ENCODE peak calls at places on chromosomes 3 and 15, in five cellular contexts. N is H1, L is IMR-90, P is K562, O is HepG2. T is an unnamed sample.

GRCh38 chr3:116140100-116140689 is 305.1 kb downstream of the LSAMP start:
- DNase-seq in N (no peak), L (peak), P (peak), O (peak), T (peak)

GRCh38 chr15:81301815-81302399 is 22.0 kb downstream of the STARD5 start:
- DNase-seq in N (no peak), L (no peak), P (no peak), O (no peak), T (no peak)

GRCh38 chr15:97692317-97693015 is 268.0 kb upstream of the ARRDC4 start:
- DNase-seq in N (no peak), L (no peak), P (no peak), O (no peak), T (no peak)

GRCh38 chr3:7713724-7714123 is 787.9 kb upstream of the LMCD1 start:
- DNase-seq in N (no peak), L (no peak), P (no peak), O (no peak), T (no peak)

GRCh38 chr3:188021502-188022040 is 132.4 kb upstream of the LPP start:
- DNase-seq in N (no peak), L (peak), P (no peak), O (peak), T (no peak)

GRCh38 chr3:188468672-188469071 is 314.7 kb downstream of the LPP start:
- DNase-seq in N (no peak), L (no peak), P (no peak), O (no peak), T (no peak)

GRCh38 chr15:85813234-85813633 is 18.5 kb upstream of the KLHL25 start:
- DNase-seq in N (no peak), L (no peak), P (no peak), O (no peak), T (no peak)

GRCh38 chr3:46865034-46865507 is 1.8 kb upstream of the MYL3 start:
- DNase-seq in N (no peak), L (no peak), P (no peak), O (no peak), T (no peak)

GRCh38 chr15:75732809-75733451 is 20.3 kb upstream of the CSPG4 start:
- DNase-seq in N (peak), L (peak), P (peak), O (peak), T (peak)

GRCh38 chr15:100052716-100053475 is 288.9 kb downstream of the ADAMTS17 start:
- DNase-seq in N (no peak), L (no peak), P (no peak), O (no peak), T (no peak)

DNA sequence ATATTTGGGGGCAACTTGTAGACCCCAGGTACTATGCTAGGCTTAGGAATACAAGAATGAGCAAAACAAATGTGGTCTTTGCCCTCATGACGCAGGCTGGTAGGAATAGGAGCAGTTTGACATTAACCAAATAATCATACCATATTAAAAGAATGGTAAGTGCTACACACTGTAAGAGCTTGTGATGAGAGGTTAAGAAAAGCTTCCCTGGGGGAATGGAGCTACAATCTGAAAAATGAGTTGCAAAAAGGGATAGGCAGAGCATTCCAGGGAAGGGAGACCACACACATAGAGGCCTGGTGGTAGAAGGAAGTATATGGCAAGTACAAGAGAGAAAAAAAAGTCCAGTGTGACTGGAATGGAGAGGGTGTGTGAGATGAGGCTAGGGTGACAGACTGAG is 37.3 kb downstream of the TMOD3 start:
- DNase-seq in N (no peak), L (no peak), P (no peak), O (no peak), T (no peak)
- TF ChIP-seq MAFK in N (no peak), L (no peak), P (no peak), O (no peak), T (no peak)

DNA sequence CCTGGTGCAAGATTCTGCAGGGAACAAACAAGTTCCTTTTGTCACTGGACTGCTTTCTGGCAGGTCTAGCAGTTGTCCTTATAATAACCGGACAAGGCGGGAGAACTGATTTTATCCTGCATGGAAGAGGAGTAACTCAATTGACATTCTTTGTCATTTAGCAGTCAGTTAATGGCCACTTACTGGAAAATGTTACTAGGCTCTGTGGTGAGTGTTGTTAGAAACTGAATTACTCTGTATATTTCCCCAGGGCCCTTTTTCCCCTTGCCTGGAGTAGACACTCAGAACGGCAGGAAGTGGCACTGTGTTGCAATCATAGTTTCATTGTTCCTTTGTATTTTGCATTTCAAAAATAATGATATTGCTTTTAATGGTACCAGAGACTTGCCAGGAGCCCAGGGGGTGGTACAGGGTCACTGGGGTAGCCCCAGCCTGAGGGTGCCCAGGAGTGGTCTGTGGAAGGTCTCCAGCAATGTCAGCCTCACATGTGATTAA is 318.6 kb upstream of the LRRFIP2 start:
- DNase-seq in N (no peak), L (no peak), P (no peak), O (no peak), T (no peak)
- TF ChIP-seq MAFK in N (no peak), L (no peak), P (no peak), O (no peak), T (no peak)

GRCh38 chr3:5153074-5153473 is 31.0 kb downstream of the ARL8B start:
- DNase-seq in N (no peak), L (no peak), P (no peak), O (no peak), T (no peak)
- TF ChIP-seq MAFK in N (no peak), L (no peak), P (no peak), O (no peak), T (no peak)

DNA sequence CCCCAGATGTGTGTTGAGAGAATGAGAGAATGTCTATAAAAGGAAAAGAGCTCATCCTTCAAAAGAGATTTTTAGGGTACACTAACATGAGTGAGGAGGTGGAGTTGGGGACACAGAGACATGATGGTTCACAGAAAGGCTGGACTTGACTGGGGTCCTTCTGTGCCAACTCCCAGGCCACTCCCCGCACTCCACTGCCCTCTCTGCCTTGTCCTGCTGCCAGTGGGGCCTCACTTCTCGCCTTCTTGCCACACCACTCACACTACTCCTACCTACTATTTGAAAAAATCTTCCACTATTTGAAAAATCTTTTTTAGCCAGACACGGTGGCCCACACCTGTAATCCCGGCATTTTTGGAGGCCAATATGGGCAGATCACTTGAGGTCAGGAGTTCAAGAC is 298.1 kb downstream of the EPHB1 start:
- DNase-seq in N (no peak), L (no peak), P (no peak), O (no peak), T (no peak)
- TF ChIP-seq MAFK in N (no peak), L (no peak), P (no peak), O (no peak), T (no peak)

GRCh38 chr3:16382852-16383251 is 117.8 kb downstream of the OXNAD1 start:
- DNase-seq in N (no peak), L (no peak), P (no peak), O (no peak), T (no peak)

GRCh38 chr3:16379838-16380237 is 114.8 kb downstream of the OXNAD1 start:
- DNase-seq in N (no peak), L (no peak), P (no peak), O (no peak), T (no peak)

GRCh38 chr3:16383864-16384263 is 118.9 kb downstream of the OXNAD1 start:
- DNase-seq in N (no peak), L (no peak), P (no peak), O (no peak), T (no peak)

GRCh38 chr3:16380421-16380820 is 115.4 kb downstream of the OXNAD1 start:
- DNase-seq in N (no peak), L (no peak), P (no peak), O (no peak), T (no peak)

DNA sequence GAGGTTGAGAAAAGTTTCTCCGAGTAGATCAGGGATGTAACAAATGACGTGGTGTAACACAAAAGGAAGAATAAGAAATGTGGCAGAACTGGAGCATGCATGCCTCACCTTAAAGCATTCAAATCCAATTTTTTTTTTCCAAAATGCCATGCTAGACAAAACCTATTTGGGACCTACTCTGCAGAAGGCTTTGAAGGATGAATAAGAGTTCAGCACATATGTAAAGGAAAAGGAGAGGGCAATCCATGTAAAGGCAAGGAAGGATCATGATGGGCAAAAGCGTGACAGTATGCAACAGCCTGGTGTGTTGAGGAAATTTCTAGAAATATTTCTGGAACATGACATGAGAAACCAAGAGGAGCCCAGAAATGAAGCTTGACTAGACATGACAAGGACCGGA is 116.4 kb downstream of the OXNAD1 start:
- DNase-seq in N (no peak), L (no peak), P (no peak), O (no peak), T (no peak)
- TF ChIP-seq MAFK in N (no peak), L (no peak), P (no peak), O (no peak), T (no peak)

DNA sequence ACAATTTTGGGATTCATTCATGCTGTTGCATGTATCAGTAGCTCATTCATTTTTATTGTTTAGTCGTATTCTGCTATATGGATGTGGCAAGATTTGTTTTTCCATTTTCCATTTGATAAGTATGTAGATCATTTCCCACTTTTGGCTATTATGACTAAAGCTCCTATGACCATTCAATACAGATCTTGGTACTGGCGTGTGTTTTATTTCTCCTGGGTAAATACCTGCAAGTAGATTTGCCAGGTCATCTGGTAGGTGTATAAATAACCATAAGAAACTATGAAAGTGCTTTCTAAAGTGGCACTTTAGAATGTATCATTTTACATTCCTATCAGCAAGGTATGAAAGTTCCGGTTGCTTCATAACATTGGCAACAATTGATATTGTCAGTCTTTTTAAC is 124.6 kb downstream of the TNIK start:
- DNase-seq in N (no peak), L (no peak), P (no peak), O (no peak), T (no peak)
- TF ChIP-seq MAFK in N (no peak), L (no peak), P (no peak), O (no peak), T (no peak)

GRCh38 chr15:39850436-39850835 is 67.8 kb upstream of the FSIP1 start:
- DNase-seq in N (no peak), L (no peak), P (no peak), O (no peak), T (no peak)
- TF ChIP-seq MAFK in N (no peak), L (no peak), P (no peak), O (no peak), T (no peak)

GRCh38 chr3:119831941-119832371 is 50.1 kb downstream of the NR1I2 start:
- DNase-seq in N (no peak), L (peak), P (no peak), O (no peak), T (no peak)
- TF ChIP-seq MAFK in N (no peak), L (no peak), P (no peak), O (no peak), T (no peak)

GRCh38 chr15:27070816-27071215 is 99.8 kb downstream of the GABRG3 start:
- DNase-seq in N (peak), L (no peak), P (no peak), O (no peak), T (no peak)
- TF ChIP-seq MAFK in N (no peak), L (no peak), P (no peak), O (no peak), T (no peak)

T was measured in A549.